ENCODE peak calls at places on chromosome 1, in ten cellular contexts. One of them, this sample, is unnamed. For H3K4me1, the result is how much of the 10 kb centered on the place peaks cover.

GRCh38 chr1:229714964-229715603 is 89.0 kb downstream of the URB2 start:
- DNase-seq in GM23248: peak
- DNase-seq in heart left ventricle: no peak
- DNase-seq in heart right ventricle: no peak
- DNase-seq in mammary epithelial cell: peak
- DNase-seq in endothelial cell of umbilical vein: peak
- DNase-seq in effector memory CD4-positive, alpha-beta T cell: peak
- DNase-seq in aorta: no peak
- DNase-seq in HCT116: peak
- DNase-seq in OCI-LY7: peak
- DNase-seq in this sample: no peak

GRCh38 chr1:47720100-47720499 is 277.1 kb downstream of the TRABD2B start:
- DNase-seq in GM23248: no peak
- DNase-seq in heart left ventricle: no peak
- DNase-seq in heart right ventricle: no peak
- DNase-seq in mammary epithelial cell: no peak
- DNase-seq in endothelial cell of umbilical vein: no peak
- DNase-seq in effector memory CD4-positive, alpha-beta T cell: no peak
- DNase-seq in aorta: peak
- DNase-seq in HCT116: no peak
- DNase-seq in OCI-LY7: no peak
- DNase-seq in this sample: no peak

GRCh38 chr1:110196917-110197782 is 13.0 kb upstream of the KCNC4 start:
- DNase-seq in GM23248: peak
- DNase-seq in heart left ventricle: no peak
- DNase-seq in heart right ventricle: no peak
- DNase-seq in mammary epithelial cell: peak
- DNase-seq in endothelial cell of umbilical vein: peak
- DNase-seq in effector memory CD4-positive, alpha-beta T cell: peak
- DNase-seq in aorta: no peak
- DNase-seq in HCT116: peak
- DNase-seq in OCI-LY7: peak
- DNase-seq in this sample: no peak

GRCh38 chr1:177902151-177902765 is 67.6 kb downstream of the SEC16B start:
- DNase-seq in GM23248: no peak
- DNase-seq in heart left ventricle: no peak
- DNase-seq in heart right ventricle: no peak
- DNase-seq in mammary epithelial cell: no peak
- DNase-seq in endothelial cell of umbilical vein: no peak
- DNase-seq in effector memory CD4-positive, alpha-beta T cell: no peak
- DNase-seq in aorta: no peak
- DNase-seq in HCT116: no peak
- DNase-seq in OCI-LY7: no peak
- DNase-seq in this sample: no peak

GRCh38 chr1:20483833-20484525 is 2.0 kb downstream of the CAMK2N1 start:
- DNase-seq in GM23248: peak
- DNase-seq in heart left ventricle: no peak
- DNase-seq in heart right ventricle: no peak
- DNase-seq in mammary epithelial cell: peak
- DNase-seq in endothelial cell of umbilical vein: peak
- DNase-seq in effector memory CD4-positive, alpha-beta T cell: no peak
- DNase-seq in aorta: no peak
- DNase-seq in HCT116: no peak
- DNase-seq in OCI-LY7: no peak
- DNase-seq in this sample: no peak

GRCh38 chr1:12505639-12506311 is 112.2 kb downstream of the DHRS3 start:
- DNase-seq in GM23248: no peak
- DNase-seq in heart left ventricle: no peak
- DNase-seq in heart right ventricle: no peak
- DNase-seq in mammary epithelial cell: no peak
- DNase-seq in endothelial cell of umbilical vein: no peak
- DNase-seq in effector memory CD4-positive, alpha-beta T cell: no peak
- DNase-seq in aorta: no peak
- DNase-seq in HCT116: no peak
- DNase-seq in OCI-LY7: no peak
- DNase-seq in this sample: no peak

GRCh38 chr1:17831619-17832018 is 76.5 kb downstream of the ACTL8 start:
- DNase-seq in GM23248: peak
- DNase-seq in heart left ventricle: peak
- DNase-seq in heart right ventricle: peak
- DNase-seq in mammary epithelial cell: peak
- DNase-seq in endothelial cell of umbilical vein: no peak
- DNase-seq in effector memory CD4-positive, alpha-beta T cell: no peak
- DNase-seq in aorta: no peak
- DNase-seq in HCT116: no peak
- DNase-seq in OCI-LY7: peak
- DNase-seq in this sample: no peak

GRCh38 chr1:220791287-220791686 is 4.6 kb downstream of the MTARC1 start:
- DNase-seq in GM23248: no peak
- DNase-seq in heart left ventricle: no peak
- DNase-seq in heart right ventricle: peak
- DNase-seq in mammary epithelial cell: peak
- DNase-seq in endothelial cell of umbilical vein: peak
- DNase-seq in effector memory CD4-positive, alpha-beta T cell: no peak
- DNase-seq in aorta: no peak
- DNase-seq in HCT116: no peak
- DNase-seq in OCI-LY7: no peak
- DNase-seq in this sample: peak

GRCh38 chr1:237736372-237737029 is 154.2 kb downstream of the ZP4 start:
- DNase-seq in GM23248: no peak
- DNase-seq in heart left ventricle: no peak
- DNase-seq in heart right ventricle: no peak
- DNase-seq in mammary epithelial cell: peak
- DNase-seq in endothelial cell of umbilical vein: no peak
- DNase-seq in effector memory CD4-positive, alpha-beta T cell: no peak
- DNase-seq in aorta: no peak
- DNase-seq in HCT116: no peak
- DNase-seq in OCI-LY7: peak
- DNase-seq in this sample: no peak

GRCh38 chr1:229410370-229410691 is 23.6 kb downstream of the ACTA1 start:
- DNase-seq in GM23248: no peak
- DNase-seq in heart left ventricle: no peak
- DNase-seq in heart right ventricle: no peak
- DNase-seq in mammary epithelial cell: no peak
- DNase-seq in endothelial cell of umbilical vein: no peak
- DNase-seq in effector memory CD4-positive, alpha-beta T cell: no peak
- DNase-seq in aorta: no peak
- DNase-seq in HCT116: no peak
- DNase-seq in OCI-LY7: no peak
- DNase-seq in this sample: no peak

GRCh38 chr1:46772571-46772970 is 26.3 kb upstream of the CYP4B1 start:
- DNase-seq in GM23248: no peak
- DNase-seq in heart left ventricle: no peak
- DNase-seq in heart right ventricle: no peak
- DNase-seq in mammary epithelial cell: no peak
- DNase-seq in endothelial cell of umbilical vein: no peak
- DNase-seq in effector memory CD4-positive, alpha-beta T cell: no peak
- DNase-seq in aorta: no peak
- DNase-seq in HCT116: no peak
- DNase-seq in OCI-LY7: no peak
- DNase-seq in this sample: no peak

GRCh38 chr1:2395245-2395644 is 3.6 kb downstream of the RER1 start:
- DNase-seq in GM23248: no peak
- DNase-seq in heart left ventricle: no peak
- DNase-seq in heart right ventricle: no peak
- DNase-seq in mammary epithelial cell: no peak
- DNase-seq in endothelial cell of umbilical vein: no peak
- DNase-seq in effector memory CD4-positive, alpha-beta T cell: no peak
- DNase-seq in aorta: no peak
- DNase-seq in HCT116: no peak
- DNase-seq in OCI-LY7: no peak
- DNase-seq in this sample: no peak
- H3K4me1 ChIP-seq in GM23248: under half
- H3K4me1 ChIP-seq in heart left ventricle: under half
- H3K4me1 ChIP-seq in heart right ventricle: under half
- H3K4me1 ChIP-seq in mammary epithelial cell: under half
- H3K4me1 ChIP-seq in endothelial cell of umbilical vein: under half
- H3K4me1 ChIP-seq in effector memory CD4-positive, alpha-beta T cell: under half
- H3K4me1 ChIP-seq in aorta: under half
- H3K4me1 ChIP-seq in HCT116: under half
- H3K4me1 ChIP-seq in OCI-LY7: under half
- H3K4me1 ChIP-seq in this sample: under half

GRCh38 chr1:175195798-175196197 is 3.2 kb upstream of the KIAA0040 start:
- DNase-seq in GM23248: no peak
- DNase-seq in heart left ventricle: no peak
- DNase-seq in heart right ventricle: no peak
- DNase-seq in mammary epithelial cell: peak
- DNase-seq in endothelial cell of umbilical vein: no peak
- DNase-seq in effector memory CD4-positive, alpha-beta T cell: no peak
- DNase-seq in aorta: no peak
- DNase-seq in HCT116: no peak
- DNase-seq in OCI-LY7: no peak
- DNase-seq in this sample: no peak
- H3K27ac ChIP-seq in GM23248: no peak
- H3K27ac ChIP-seq in heart left ventricle: no peak
- H3K27ac ChIP-seq in heart right ventricle: no peak
- H3K27ac ChIP-seq in mammary epithelial cell: peak
- H3K27ac ChIP-seq in endothelial cell of umbilical vein: no peak
- H3K27ac ChIP-seq in effector memory CD4-positive, alpha-beta T cell: no peak
- H3K27ac ChIP-seq in aorta: no peak
- H3K27ac ChIP-seq in HCT116: no peak
- H3K27ac ChIP-seq in OCI-LY7: peak
- H3K27ac ChIP-seq in this sample: no peak

GRCh38 chr1:43543567-43543966 is 12.9 kb downstream of the PTPRF start:
- DNase-seq in GM23248: no peak
- DNase-seq in heart left ventricle: no peak
- DNase-seq in heart right ventricle: no peak
- DNase-seq in mammary epithelial cell: no peak
- DNase-seq in endothelial cell of umbilical vein: no peak
- DNase-seq in effector memory CD4-positive, alpha-beta T cell: no peak
- DNase-seq in aorta: no peak
- DNase-seq in HCT116: no peak
- DNase-seq in OCI-LY7: no peak
- DNase-seq in this sample: no peak

GRCh38 chr1:43542515-43543458 is 12.1 kb downstream of the PTPRF start:
- DNase-seq in GM23248: no peak
- DNase-seq in heart left ventricle: no peak
- DNase-seq in heart right ventricle: no peak
- DNase-seq in mammary epithelial cell: no peak
- DNase-seq in endothelial cell of umbilical vein: no peak
- DNase-seq in effector memory CD4-positive, alpha-beta T cell: no peak
- DNase-seq in aorta: no peak
- DNase-seq in HCT116: no peak
- DNase-seq in OCI-LY7: no peak
- DNase-seq in this sample: no peak

GRCh38 chr1:43540653-43541071 is 10.0 kb downstream of the PTPRF start:
- DNase-seq in GM23248: peak
- DNase-seq in heart left ventricle: no peak
- DNase-seq in heart right ventricle: no peak
- DNase-seq in mammary epithelial cell: no peak
- DNase-seq in endothelial cell of umbilical vein: peak
- DNase-seq in effector memory CD4-positive, alpha-beta T cell: no peak
- DNase-seq in aorta: peak
- DNase-seq in HCT116: no peak
- DNase-seq in OCI-LY7: no peak
- DNase-seq in this sample: peak

GRCh38 chr1:43541141-43541540 is 10.5 kb downstream of the PTPRF start:
- DNase-seq in GM23248: no peak
- DNase-seq in heart left ventricle: no peak
- DNase-seq in heart right ventricle: no peak
- DNase-seq in mammary epithelial cell: no peak
- DNase-seq in endothelial cell of umbilical vein: no peak
- DNase-seq in effector memory CD4-positive, alpha-beta T cell: no peak
- DNase-seq in aorta: peak
- DNase-seq in HCT116: no peak
- DNase-seq in OCI-LY7: no peak
- DNase-seq in this sample: no peak

DNA sequence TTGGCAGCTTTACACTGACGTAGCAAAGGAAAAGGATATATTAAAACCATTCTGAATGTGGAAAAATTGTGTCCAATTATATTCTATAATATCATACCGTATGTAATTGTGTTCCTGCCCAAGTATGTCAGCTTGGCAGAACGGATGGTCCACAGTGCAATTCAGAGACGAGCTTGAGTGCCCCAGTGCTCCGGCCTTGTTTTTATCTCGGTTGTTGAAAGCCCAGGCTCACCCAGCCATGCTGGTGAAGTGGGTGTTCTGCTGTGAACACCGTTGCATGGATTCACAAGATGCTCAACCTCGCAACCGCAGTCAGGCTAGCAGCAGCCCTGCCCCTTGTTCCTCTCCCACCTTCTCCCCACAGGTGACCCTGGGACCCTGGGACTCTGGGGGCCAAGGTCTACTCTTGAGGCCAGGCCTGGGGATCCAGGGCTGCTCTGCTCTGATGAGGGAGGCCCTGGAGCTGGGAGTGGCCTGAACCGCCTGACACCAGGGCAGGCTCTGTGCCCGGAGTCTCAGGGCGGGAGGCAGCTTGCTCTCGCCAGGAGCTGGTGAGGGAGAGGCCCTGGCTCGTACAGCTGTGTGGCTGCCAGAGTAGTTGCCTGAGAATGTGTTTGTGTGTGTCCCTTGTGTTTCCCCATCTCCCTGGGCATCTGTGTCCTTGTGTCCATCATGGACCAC is 11.2 kb downstream of the PTPRF start:
- DNase-seq in GM23248: peak
- DNase-seq in heart left ventricle: peak
- DNase-seq in heart right ventricle: peak
- DNase-seq in mammary epithelial cell: peak
- DNase-seq in endothelial cell of umbilical vein: no peak
- DNase-seq in effector memory CD4-positive, alpha-beta T cell: no peak
- DNase-seq in aorta: peak
- DNase-seq in HCT116: no peak
- DNase-seq in OCI-LY7: no peak
- DNase-seq in this sample: peak
- H3K4me1 ChIP-seq in GM23248: under half
- H3K4me1 ChIP-seq in heart left ventricle: under half
- H3K4me1 ChIP-seq in heart right ventricle: under half
- H3K4me1 ChIP-seq in mammary epithelial cell: under half
- H3K4me1 ChIP-seq in endothelial cell of umbilical vein: under half
- H3K4me1 ChIP-seq in effector memory CD4-positive, alpha-beta T cell: under half
- H3K4me1 ChIP-seq in aorta: under half
- H3K4me1 ChIP-seq in HCT116: under half
- H3K4me1 ChIP-seq in OCI-LY7: under half
- H3K4me1 ChIP-seq in this sample: under half

DNA sequence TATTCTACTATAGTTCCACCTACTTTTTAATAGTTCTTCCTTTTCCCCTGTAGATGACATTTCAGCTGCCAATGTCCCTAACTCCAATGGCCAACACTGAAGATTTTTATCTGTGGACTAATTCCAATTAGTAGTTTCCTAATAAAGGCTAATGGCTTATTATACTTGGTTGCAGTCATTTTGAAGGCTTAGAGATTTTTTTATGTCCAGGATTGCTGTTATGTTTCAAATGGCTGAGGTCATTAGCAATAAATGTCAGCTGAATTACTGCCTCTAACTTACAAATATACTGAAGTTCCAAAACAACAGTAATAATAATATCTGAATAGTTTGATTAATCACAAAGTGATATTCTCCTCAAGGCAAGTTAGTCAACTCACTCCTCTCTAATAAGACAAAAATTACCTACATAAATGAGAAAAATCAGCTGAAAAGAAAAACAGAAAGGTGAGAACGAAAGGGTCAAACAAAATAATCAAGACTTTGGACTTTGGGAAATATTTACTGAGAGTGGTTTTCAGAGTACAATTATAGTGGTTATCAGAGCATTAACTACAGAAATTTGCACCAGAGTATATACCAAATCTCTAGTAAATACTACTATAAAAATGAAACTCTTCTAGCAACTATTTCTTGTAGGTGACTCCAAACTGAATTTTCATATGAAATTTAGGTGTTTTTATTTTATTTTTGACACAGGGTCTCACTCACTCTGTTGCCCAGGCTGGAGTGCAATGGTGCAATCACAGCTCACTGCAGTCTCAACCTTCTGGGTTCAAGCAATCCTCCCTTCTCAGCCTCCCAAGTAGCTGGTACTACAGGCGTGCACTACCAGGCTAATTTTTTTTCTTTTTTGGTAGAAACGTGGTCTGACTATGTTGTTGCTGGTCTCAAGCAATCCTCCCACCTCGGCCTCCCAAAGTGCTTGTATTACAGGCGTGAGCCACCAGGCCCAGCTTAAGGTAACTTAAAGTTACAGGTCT is 3.5 kb downstream of the ZZZ3 start:
- DNase-seq in GM23248: no peak
- DNase-seq in heart left ventricle: no peak
- DNase-seq in heart right ventricle: no peak
- DNase-seq in mammary epithelial cell: no peak
- DNase-seq in endothelial cell of umbilical vein: no peak
- DNase-seq in effector memory CD4-positive, alpha-beta T cell: no peak
- DNase-seq in aorta: no peak
- DNase-seq in HCT116: no peak
- DNase-seq in OCI-LY7: no peak
- DNase-seq in this sample: no peak
- H3K27ac ChIP-seq in GM23248: no peak
- H3K27ac ChIP-seq in heart left ventricle: no peak
- H3K27ac ChIP-seq in heart right ventricle: no peak
- H3K27ac ChIP-seq in mammary epithelial cell: no peak
- H3K27ac ChIP-seq in endothelial cell of umbilical vein: no peak
- H3K27ac ChIP-seq in effector memory CD4-positive, alpha-beta T cell: no peak
- H3K27ac ChIP-seq in aorta: no peak
- H3K27ac ChIP-seq in HCT116: no peak
- H3K27ac ChIP-seq in OCI-LY7: no peak
- H3K27ac ChIP-seq in this sample: no peak

This sample was measured in right atrium auricular region.